ENCODE peak calls at places on chromosomes 5 and 9, in eight cellular contexts. K, X, S, W, O, B, G and F are unnamed samples.

GRCh38 chr5:151151793-151152192 is 5.8 kb downstream of the ANXA6 start:
- DNase-seq in O (no peak), S (no peak), X (peak), G (peak), W (no peak), K (no peak), B (no peak), F (no peak)

GRCh38 chr9:134141906-134142305 is 6.0 kb downstream of the WDR5 start:
- DNase-seq in K (no peak), X (no peak), B (no peak), G (no peak), W (no peak), O (no peak), S (no peak), F (no peak)

GRCh38 chr9:91174772-91175171 is 186.9 kb downstream of the AUH start:
- DNase-seq in B (no peak), O (no peak), K (no peak), W (no peak), G (no peak), X (no peak), S (peak), F (peak)

GRCh38 chr9:133738039-133738805 is at the start of gene SARDH:
- DNase-seq in K (peak), W (peak), X (peak), S (peak), G (peak), B (peak), O (peak), F (no peak)

GRCh38 chr5:1190915-1191314 is 10.5 kb upstream of the SLC6A19 start:
- DNase-seq in O (no peak), G (no peak), X (no peak), S (no peak), K (no peak), W (no peak), B (no peak), F (peak)

GRCh38 chr9:104745852-104746251 is 1.6 kb upstream of the NIPSNAP3A start:
- DNase-seq in B (no peak), W (no peak), G (no peak), K (no peak), X (no peak), O (no peak), S (no peak), F (no peak)

GRCh38 chr5:157519579-157520253 is 55.9 kb downstream of the ADAM19 start:
- DNase-seq in W (no peak), B (no peak), X (no peak), O (no peak), G (no peak), K (no peak), S (no peak), F (no peak)

GRCh38 chr5:140877262-140877581 is 2.1 kb downstream of the PCDHA12 start:
- DNase-seq in W (no peak), S (no peak), X (no peak), O (no peak), K (no peak), B (peak), G (no peak), F (no peak)

GRCh38 chr9:847505-847904 is 6.0 kb downstream of the DMRT1 start:
- DNase-seq in G (no peak), W (no peak), O (no peak), S (no peak), B (no peak), K (no peak), X (no peak), F (no peak)

GRCh38 chr5:146006470-146006869 is 70.1 kb downstream of the SH3RF2 start:
- DNase-seq in O (no peak), X (no peak), S (no peak), K (no peak), W (no peak), B (no peak), G (no peak), F (no peak)

GRCh38 chr9:69265891-69266290 is 59.1 kb upstream of the ENTREP1 start:
- DNase-seq in S (no peak), W (no peak), G (no peak), K (no peak), B (no peak), X (peak), O (peak), F (no peak)

GRCh38 chr9:19102181-19102630 is 498 bp downstream of the HAUS6 start:
- DNase-seq in W (peak), S (peak), G (no peak), K (no peak), X (no peak), B (peak), O (no peak), F (peak)

GRCh38 chr9:30628915-30629564 is 1755.4 kb upstream of the ACO1 start:
- DNase-seq in O (no peak), W (no peak), B (no peak), X (no peak), G (no peak), K (no peak), S (no peak), F (no peak)

DNA sequence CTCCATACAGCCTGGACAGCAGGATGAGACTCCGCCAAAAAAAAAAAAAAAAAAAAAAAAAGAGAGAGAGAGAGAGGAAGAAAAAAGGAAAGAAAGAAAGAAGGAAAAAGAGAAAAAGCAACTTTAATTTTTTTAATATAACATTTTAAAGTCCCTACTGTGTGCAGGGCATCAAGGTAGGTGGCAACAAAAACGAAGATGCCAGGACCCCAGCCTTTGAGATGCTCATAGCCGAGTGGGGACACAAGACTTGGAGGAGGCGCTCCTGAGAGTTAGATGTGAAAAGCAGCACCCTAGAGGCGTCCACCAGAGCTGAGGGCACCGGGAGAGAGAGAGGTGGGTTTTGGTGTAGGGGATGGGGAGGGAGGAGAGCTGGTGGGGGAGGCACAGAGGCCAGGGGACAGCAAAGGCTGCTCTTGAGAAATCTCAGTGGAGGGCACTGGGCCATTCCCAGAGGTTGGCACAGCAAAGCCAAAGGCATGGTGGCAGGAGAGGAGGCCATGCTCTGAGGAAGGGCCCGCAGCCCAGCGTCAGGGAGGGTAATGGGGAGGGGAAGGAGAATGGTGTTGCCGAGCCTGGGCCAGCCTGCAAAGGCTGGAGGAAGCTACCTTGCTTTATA is 135.7 kb downstream of the C9orf50 start:
- DNase-seq in X (no peak), S (no peak), G (no peak), K (no peak), W (no peak), O (no peak), B (no peak), F (no peak)
- H3K4me3 ChIP-seq in X (no peak), S (no peak), G (no peak), K (no peak), W (no peak), O (no peak), B (no peak), F (no peak)

DNA sequence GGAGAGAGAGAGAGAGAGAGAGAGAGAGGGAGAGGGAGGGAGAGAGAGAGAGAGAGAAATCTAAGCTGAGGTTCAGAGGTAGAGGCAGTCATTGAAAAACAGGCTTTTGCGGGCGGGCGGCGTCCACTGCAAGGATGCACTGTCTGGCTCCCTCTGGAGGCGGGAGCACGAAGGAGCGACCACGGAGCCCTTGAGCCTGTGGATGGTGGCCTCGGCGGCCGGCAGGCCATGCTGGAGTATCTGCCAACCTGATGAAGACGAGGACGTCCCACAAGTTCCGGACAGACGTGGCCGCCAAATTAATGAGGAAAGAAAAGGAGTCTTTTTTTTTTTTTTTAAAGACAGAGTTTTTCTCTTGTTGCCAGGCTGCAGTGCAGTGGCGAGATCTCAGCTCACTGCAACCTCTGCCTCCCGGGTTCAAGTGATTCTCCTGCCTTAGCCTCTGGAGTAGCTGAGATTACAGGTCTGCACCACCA is 2.2 kb upstream of the CCDC125 start:
- DNase-seq in B (peak), K (peak), S (peak), O (peak), G (peak), X (peak), W (peak), F (peak)
- H3K4me3 ChIP-seq in B (no peak), K (no peak), S (no peak), O (peak), G (no peak), X (peak), W (no peak), F (no peak)

GRCh38 chr9:14345586-14346237 is 31.8 kb upstream of the NFIB start:
- DNase-seq in X (no peak), S (no peak), B (no peak), G (no peak), W (no peak), K (peak), O (no peak), F (no peak)

GRCh38 chr9:14347408-14348224 is 33.7 kb upstream of the NFIB start:
- DNase-seq in X (peak), B (peak), W (no peak), G (peak), S (no peak), O (peak), K (peak), F (no peak)

GRCh38 chr9:14346301-14346721 is 32.4 kb upstream of the NFIB start:
- DNase-seq in O (no peak), S (no peak), W (no peak), K (no peak), G (no peak), X (no peak), B (no peak), F (no peak)

GRCh38 chr9:14348241-14349140 is 34.5 kb upstream of the NFIB start:
- DNase-seq in G (no peak), S (no peak), O (no peak), X (peak), W (no peak), B (no peak), K (peak), F (no peak)

GRCh38 chr9:14346826-14347407 is 33.0 kb upstream of the NFIB start:
- DNase-seq in G (no peak), K (peak), B (no peak), S (no peak), X (no peak), O (no peak), W (no peak), F (no peak)
- H3K4me3 ChIP-seq in G (no peak), K (peak), B (peak), S (no peak), X (peak), O (peak), W (no peak), F (no peak)

DNA sequence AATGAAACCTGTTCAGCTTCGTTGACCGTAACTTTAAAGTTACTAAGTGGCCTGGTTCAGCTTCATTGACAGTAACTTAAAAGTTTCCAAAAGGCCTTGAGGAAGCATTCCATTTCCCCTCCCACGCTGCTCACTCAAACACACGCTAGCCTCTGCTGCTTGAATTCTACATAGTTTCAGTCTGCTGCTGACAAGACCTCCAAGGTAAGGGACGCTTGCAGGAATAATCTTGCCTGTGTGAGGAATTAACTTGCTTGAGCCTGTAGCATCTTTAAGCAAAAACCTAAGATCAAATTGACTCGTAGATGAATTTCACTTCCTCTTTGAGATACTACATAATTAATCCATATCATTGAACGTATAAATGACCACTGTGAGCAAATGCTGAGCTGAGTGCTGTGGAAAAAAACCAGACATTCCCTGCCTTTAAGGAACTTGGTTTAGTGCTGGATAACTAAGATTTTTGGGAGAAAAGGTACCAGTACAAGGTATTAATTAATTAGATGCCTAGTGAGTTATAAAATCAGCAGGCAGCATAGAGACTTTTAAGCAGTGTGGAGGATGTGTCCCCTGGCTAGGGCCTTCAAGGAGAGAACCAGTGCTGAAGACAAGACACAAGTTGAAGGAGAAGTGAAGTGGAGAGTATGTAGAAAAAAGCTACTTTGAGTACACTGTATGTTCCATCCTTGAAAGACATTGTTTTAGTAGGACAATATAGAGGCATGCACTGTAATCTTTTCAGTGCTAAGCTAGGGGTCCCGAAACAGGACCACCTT is 39.2 kb downstream of the GRAMD2B start:
- DNase-seq in X (peak), S (no peak), O (no peak), W (no peak), B (no peak), G (peak), K (no peak), F (no peak)
- H3K4me3 ChIP-seq in X (no peak), S (no peak), O (no peak), W (no peak), B (no peak), G (no peak), K (no peak), F (no peak)

GRCh38 chr9:92617951-92618510 is 51.9 kb downstream of the IPPK start:
- DNase-seq in W (no peak), X (no peak), S (no peak), G (no peak), K (no peak), O (no peak), B (no peak), F (no peak)
- H3K4me3 ChIP-seq in W (no peak), X (no peak), S (no peak), G (no peak), K (no peak), O (no peak), B (no peak), F (no peak)